ENCODE peak calls at places on chromosomes 16 and 17, in seven cellular contexts. L is nucleus accumbens, P is C1 segment of cervical spinal cord, U is stomach, X is NCI-H2171 treated with DMSO at 0.1 percent for 48 hours, R is HCT116, S is brain microvascular endothelial cell. Y is an unnamed sample.

GRCh38 chr16:590165-590874 is 454 bp downstream of the RAB40C start:
- DNase-seq in L (no peak), U (peak), S (no peak), P (no peak), X (no peak), R (no peak), Y (no peak)

GRCh38 chr17:46157443-46158107 is 35.7 kb downstream of the KANSL1 start:
- DNase-seq in U (no peak), X (peak), R (no peak), L (no peak), P (no peak), S (peak), Y (no peak)

GRCh38 chr16:242281-242680 is 7.7 kb downstream of the FAM234A start:
- DNase-seq in P (no peak), L (no peak), U (no peak), R (no peak), S (no peak), X (no peak), Y (no peak)

GRCh38 chr16:30866031-30866430 is 27.8 kb downstream of the BCL7C start:
- DNase-seq in U (no peak), L (no peak), S (no peak), P (no peak), R (no peak), X (no peak), Y (no peak)

GRCh38 chr17:78082988-78083387 is 45.6 kb downstream of the TMC6 start:
- DNase-seq in X (peak), R (no peak), S (no peak), U (no peak), L (no peak), P (no peak), Y (no peak)

GRCh38 chr16:58252716-58253115 is 42.1 kb downstream of the PRSS54 start:
- DNase-seq in S (no peak), U (no peak), R (no peak), X (no peak), P (no peak), L (no peak), Y (no peak)

GRCh38 chr16:50548659-50549560 is 714 bp downstream of the NKD1 start:
- DNase-seq in L (no peak), X (no peak), P (no peak), R (no peak), U (peak), S (no peak), Y (no peak)

GRCh38 chr16:67068212-67068753 is 39.3 kb downstream of the CBFB start:
- DNase-seq in R (no peak), P (no peak), S (peak), U (no peak), X (no peak), L (no peak), Y (no peak)

GRCh38 chr16:57590654-57591085 is 37.8 kb upstream of the ADGRG1 start:
- DNase-seq in R (peak), L (no peak), S (peak), P (no peak), U (no peak), X (no peak), Y (no peak)

GRCh38 chr17:44887971-44888955 is 11.0 kb downstream of the EFTUD2 start:
- DNase-seq in L (no peak), R (no peak), S (no peak), X (no peak), P (no peak), U (no peak), Y (no peak)

GRCh38 chr17:880074-880870 is 98.1 kb downstream of the MRM3 start:
- DNase-seq in R (no peak), P (no peak), X (no peak), L (no peak), U (peak), S (peak), Y (no peak)

GRCh38 chr16:69769404-69769803 is 7.3 kb downstream of the WWP2 start:
- DNase-seq in R (no peak), U (no peak), P (no peak), X (no peak), L (no peak), S (no peak), Y (no peak)

GRCh38 chr17:2122641-2123302 is 67.9 kb downstream of the HIC1 start:
- DNase-seq in R (no peak), S (peak), U (peak), P (no peak), X (no peak), L (no peak), Y (peak)

GRCh38 chr17:28871056-28871579 is 16.3 kb downstream of the ERAL1 start:
- DNase-seq in S (no peak), R (no peak), U (no peak), P (no peak), X (no peak), L (no peak), Y (no peak)

GRCh38 chr17:80940171-80941123 is 51.2 kb upstream of the CHMP6 start:
- DNase-seq in X (peak), P (no peak), S (no peak), U (no peak), L (no peak), R (no peak), Y (no peak)

GRCh38 chr16:80614908-80615696 is 74.3 kb downstream of the DYNLRB2 start:
- DNase-seq in R (peak), S (peak), U (no peak), L (no peak), P (no peak), X (no peak), Y (no peak)

GRCh38 chr17:39719966-39720365 is 10.4 kb downstream of the MIEN1 start:
- DNase-seq in L (peak), R (no peak), S (no peak), X (no peak), U (no peak), P (no peak), Y (no peak)

GRCh38 chr16:88058136-88058535 is 106.9 kb downstream of the BANP start:
- DNase-seq in X (no peak), U (no peak), L (no peak), P (no peak), R (no peak), S (no peak), Y (no peak)

GRCh38 chr17:70144260-70144846 is 25.0 kb upstream of the KCNJ2 start:
- DNase-seq in P (no peak), R (peak), L (no peak), X (peak), U (no peak), S (no peak), Y (peak)

GRCh38 chr17:49667854-49668253 is 10.0 kb downstream of the SPOP start:
- DNase-seq in S (no peak), L (no peak), R (no peak), U (no peak), P (no peak), X (no peak), Y (no peak)

GRCh38 chr17:56185491-56185890 is 32.2 kb downstream of the ANKFN1 start:
- DNase-seq in U (no peak), S (no peak), L (no peak), R (no peak), P (no peak), X (no peak), Y (no peak)